ENCODE peak calls at places on chromosome 14, in seven cellular contexts. K is putamen; S is naive thymus-derived CD4-positive, alpha-beta T cell; Z is astrocyte of the cerebellum; E is uterus; T is left cardiac atrium; L is testis. X is an unnamed sample.

GRCh38 chr14:102819176-102819628 is 42.0 kb downstream of the TRAF3 start:
- DNase-seq in K (no peak), S (no peak), Z (no peak), E (no peak), T (no peak), L (no peak), X (peak)

GRCh38 chr14:91873476-91874265 is 6.3 kb upstream of the TC2N start:
- DNase-seq in K (no peak), S (peak), Z (no peak), E (no peak), T (no peak), L (no peak), X (peak)

GRCh38 chr14:82251434-82251833 is 717.8 kb upstream of the SEL1L start:
- DNase-seq in K (no peak), S (no peak), Z (no peak), E (no peak), T (no peak), L (peak), X (no peak)

GRCh38 chr14:22071001-22071400 is 397.4 kb upstream of the OR4E1 start:
- DNase-seq in K (no peak), S (no peak), Z (no peak), E (no peak), T (no peak), L (no peak), X (peak)

GRCh38 chr14:43399289-43399688 is 1107.8 kb downstream of the FSCB start:
- DNase-seq in K (no peak), S (no peak), Z (no peak), E (no peak), T (no peak), L (no peak), X (no peak)

GRCh38 chr14:55454264-55455151 is 14.1 kb upstream of the TBPL2 start:
- DNase-seq in K (no peak), S (no peak), Z (peak), E (peak), T (peak), L (peak), X (no peak)

GRCh38 chr14:49955013-49955412 is 62.1 kb downstream of the ARF6 start:
- DNase-seq in K (no peak), S (no peak), Z (no peak), E (no peak), T (no peak), L (no peak), X (no peak)

GRCh38 chr14:76922599-76922998 is 96.4 kb downstream of the LRRC74A start:
- DNase-seq in K (no peak), S (no peak), Z (no peak), E (no peak), T (no peak), L (no peak), X (no peak)

GRCh38 chr14:96839251-96839650 is 42.1 kb downstream of the VRK1 start:
- DNase-seq in K (no peak), S (no peak), Z (no peak), E (no peak), T (no peak), L (no peak), X (no peak)

GRCh38 chr14:44505588-44505987 is 1.5 kb downstream of the FSCB start:
- DNase-seq in K (no peak), S (no peak), Z (no peak), E (no peak), T (no peak), L (no peak), X (no peak)

GRCh38 chr14:94888108-94888507 is 118.2 kb upstream of the GSC start:
- DNase-seq in K (peak), S (no peak), Z (no peak), E (no peak), T (no peak), L (peak), X (no peak)

GRCh38 chr14:92717571-92718042 is 30.8 kb downstream of the LGMN start:
- DNase-seq in K (no peak), S (no peak), Z (no peak), E (no peak), T (no peak), L (no peak), X (no peak)

GRCh38 chr14:62269204-62269603 is 507.0 kb downstream of the SNAPC1 start:
- DNase-seq in K (no peak), S (no peak), Z (peak), E (no peak), T (no peak), L (no peak), X (no peak)